ENCODE peak calls at places on chromosomes 11 and 22, in four cellular contexts. One of them, this sample, is unnamed.

GRCh38 chr11:104076455-104076854 is 40.0 kb downstream of the DDI1 start:
- DNase-seq in T-helper 9 cell: no peak
- DNase-seq in OCI-LY7: no peak
- DNase-seq in endothelial cell: no peak
- DNase-seq in this sample: no peak

GRCh38 chr22:49798486-49799151 is 29.1 kb downstream of the BRD1 start:
- DNase-seq in T-helper 9 cell: no peak
- DNase-seq in OCI-LY7: no peak
- DNase-seq in endothelial cell: no peak
- DNase-seq in this sample: no peak

GRCh38 chr22:26766510-26767350 is 109.3 kb downstream of the MIAT start:
- DNase-seq in T-helper 9 cell: no peak
- DNase-seq in OCI-LY7: no peak
- DNase-seq in endothelial cell: no peak
- DNase-seq in this sample: no peak

GRCh38 chr11:66868726-66869291 is 11.9 kb downstream of the LRFN4 start:
- DNase-seq in T-helper 9 cell: peak; percentile 65
- DNase-seq in OCI-LY7: peak; percentile 92
- DNase-seq in endothelial cell: peak; percentile 82
- DNase-seq in this sample: peak; percentile 76

GRCh38 chr11:64990222-64990918 is 6.4 kb downstream of the BATF2 start:
- DNase-seq in T-helper 9 cell: no peak
- DNase-seq in OCI-LY7: peak; percentile 74
- DNase-seq in endothelial cell: peak; percentile 61
- DNase-seq in this sample: no peak

GRCh38 chr22:37010976-37011375 is 8.3 kb downstream of the TST start:
- DNase-seq in T-helper 9 cell: no peak
- DNase-seq in OCI-LY7: no peak
- DNase-seq in endothelial cell: no peak
- DNase-seq in this sample: no peak

GRCh38 chr11:120801801-120802689 is 221.9 kb upstream of the TBCEL start:
- DNase-seq in T-helper 9 cell: peak; percentile 26
- DNase-seq in OCI-LY7: peak; percentile 72
- DNase-seq in endothelial cell: peak; percentile 76
- DNase-seq in this sample: peak; percentile 85

GRCh38 chr22:46070722-46071450 is 79.4 kb upstream of the PPARA start:
- DNase-seq in T-helper 9 cell: no peak
- DNase-seq in OCI-LY7: peak; percentile 44
- DNase-seq in endothelial cell: no peak
- DNase-seq in this sample: peak; percentile 73

GRCh38 chr11:100550910-100551309 is 136.2 kb upstream of the ARHGAP42 start:
- DNase-seq in T-helper 9 cell: no peak
- DNase-seq in OCI-LY7: no peak
- DNase-seq in endothelial cell: no peak
- DNase-seq in this sample: no peak

GRCh38 chr11:83102806-83103205 is 31.1 kb upstream of the RAB30 start:
- DNase-seq in T-helper 9 cell: no peak
- DNase-seq in OCI-LY7: no peak
- DNase-seq in endothelial cell: no peak
- DNase-seq in this sample: no peak

GRCh38 chr11:65555693-65556231 is 2.4 kb downstream of the LTBP3 start:
- DNase-seq in T-helper 9 cell: no peak
- DNase-seq in OCI-LY7: no peak
- DNase-seq in endothelial cell: no peak
- DNase-seq in this sample: peak; percentile 80

GRCh38 chr11:88297320-88298263 is 39.9 kb downstream of the CTSC start:
- DNase-seq in T-helper 9 cell: no peak
- DNase-seq in OCI-LY7: no peak
- DNase-seq in endothelial cell: no peak
- DNase-seq in this sample: no peak

GRCh38 chr11:23723861-23724260 is 773.0 kb upstream of the LUZP2 start:
- DNase-seq in T-helper 9 cell: no peak
- DNase-seq in OCI-LY7: no peak
- DNase-seq in endothelial cell: no peak
- DNase-seq in this sample: no peak